ENCODE peak calls at places on chromosomes 16 and 17, in seven cellular contexts. J, F, B, W, X, H and N are unnamed samples.

GRCh38 chr17:42221886-42222745 is 27.8 kb upstream of the GHDC start:
- DNase-seq in B (peak), J (no peak), H (peak), X (peak), F (no peak), W (peak), N (no peak)

GRCh38 chr16:65660390-65660789 is 538.5 kb upstream of the CDH11 start:
- DNase-seq in H (peak), F (no peak), W (peak), B (no peak), J (no peak), X (no peak), N (no peak)

GRCh38 chr17:1535737-1536136 is 19.3 kb upstream of the INPP5K start:
- DNase-seq in F (no peak), W (no peak), J (no peak), X (no peak), H (no peak), B (no peak), N (no peak)

GRCh38 chr17:37710344-37710886 is 34.4 kb downstream of the HNF1B start:
- DNase-seq in H (no peak), B (peak), W (peak), F (no peak), X (peak), J (no peak), N (no peak)

GRCh38 chr17:59874366-59874765 is 18.4 kb downstream of the TUBD1 start:
- DNase-seq in F (no peak), X (no peak), J (no peak), B (no peak), W (no peak), H (no peak), N (no peak)

GRCh38 chr17:31596382-31597323 is 205.2 kb downstream of the RAB11FIP4 start:
- DNase-seq in F (no peak), X (peak), J (peak), H (peak), B (no peak), W (peak), N (peak)

GRCh38 chr16:11168386-11169065 is 87.5 kb downstream of the SOCS1 start:
- DNase-seq in F (no peak), H (peak), J (no peak), W (peak), X (no peak), B (no peak), N (no peak)

GRCh38 chr16:23710504-23710903 is 2.5 kb downstream of the ERN2 start:
- DNase-seq in F (no peak), X (no peak), W (no peak), B (no peak), H (no peak), J (no peak), N (no peak)

GRCh38 chr16:48965391-48965790 is 316.2 kb downstream of the CBLN1 start:
- DNase-seq in X (no peak), B (no peak), W (peak), F (no peak), J (no peak), H (no peak), N (no peak)

GRCh38 chr17:3814361-3814760 is 13.4 kb upstream of the ITGAE start:
- DNase-seq in B (no peak), F (no peak), H (no peak), X (no peak), W (no peak), J (no peak), N (no peak)
- TF ChIP-seq POLR2A in B (no peak), F (no peak), H (no peak), X (no peak), W (no peak), J (no peak), N (no peak)

DNA sequence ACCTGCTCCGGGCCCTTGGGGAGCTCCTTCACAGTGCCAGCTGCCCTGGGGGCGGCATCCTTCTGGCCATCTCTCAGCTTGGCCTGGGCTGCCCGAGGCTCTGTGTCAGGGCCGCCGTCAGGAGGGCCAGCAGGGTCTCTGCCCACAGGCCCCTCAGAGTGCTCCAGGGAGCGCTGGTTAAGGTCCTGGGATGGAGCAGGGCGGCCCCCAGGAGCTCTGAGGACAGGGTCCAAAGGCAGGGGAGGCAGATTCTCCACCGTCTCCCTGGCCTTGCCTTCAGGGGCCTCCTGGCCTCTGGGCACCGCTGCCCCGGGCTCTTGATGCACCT is 7.2 kb downstream of the NDUFAF8 start:
- DNase-seq in X (no peak), H (no peak), F (no peak), B (no peak), J (no peak), W (no peak), N (no peak)
- TF ChIP-seq POLR2A in X (no peak), H (no peak), F (no peak), B (no peak), J (no peak), W (no peak), N (no peak)

DNA sequence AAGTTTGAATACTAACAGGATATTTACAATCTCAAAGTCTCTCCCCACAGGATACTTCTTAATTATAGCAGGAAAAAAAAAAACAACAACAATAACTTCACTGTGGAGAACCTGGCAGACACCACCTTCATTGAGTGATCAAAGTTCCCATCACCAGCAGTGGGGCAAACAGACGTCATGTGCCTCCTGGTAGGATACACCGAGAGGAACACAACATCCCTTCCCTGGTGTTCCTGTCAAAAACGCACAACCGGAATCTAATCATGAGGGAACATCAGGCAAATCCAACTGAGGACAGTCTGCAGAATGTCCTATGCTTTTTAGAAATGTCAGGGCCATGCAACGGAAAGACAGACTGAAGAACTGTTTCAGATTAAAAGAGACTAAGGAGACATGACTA is 80.0 kb downstream of the ZFHX3 start:
- DNase-seq in W (no peak), X (no peak), H (no peak), B (no peak), F (no peak), J (no peak), N (no peak)
- TF ChIP-seq POLR2A in W (no peak), X (no peak), H (no peak), B (no peak), F (no peak), J (no peak), N (no peak)

DNA sequence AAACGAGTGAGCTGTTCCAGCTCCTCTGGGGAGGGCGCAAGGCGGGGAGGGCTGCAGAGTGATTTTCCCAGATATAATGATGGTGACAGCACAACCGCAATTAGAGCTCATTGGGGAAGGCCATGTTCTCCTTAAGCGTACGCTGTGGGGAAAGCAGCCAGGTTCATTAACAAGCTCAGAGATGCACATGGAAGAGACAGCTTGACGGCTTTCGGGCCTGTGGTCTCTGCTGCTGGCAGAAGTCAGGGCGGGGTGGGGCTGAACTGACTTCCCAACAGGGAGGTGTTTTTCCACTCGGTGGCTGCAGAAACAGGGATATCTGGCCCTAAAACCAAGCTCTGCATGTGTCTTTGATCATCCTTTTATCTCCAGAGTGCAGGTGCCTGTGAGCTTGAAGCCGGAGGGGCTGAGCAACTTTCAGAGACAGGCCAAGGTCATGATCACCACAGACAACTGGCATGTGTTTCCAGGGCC is 24.0 kb upstream of the CACNG1 start:
- DNase-seq in F (no peak), J (no peak), X (peak), H (no peak), B (no peak), W (no peak), N (no peak)
- TF ChIP-seq POLR2A in F (no peak), J (no peak), X (no peak), H (no peak), B (no peak), W (no peak), N (no peak)

DNA sequence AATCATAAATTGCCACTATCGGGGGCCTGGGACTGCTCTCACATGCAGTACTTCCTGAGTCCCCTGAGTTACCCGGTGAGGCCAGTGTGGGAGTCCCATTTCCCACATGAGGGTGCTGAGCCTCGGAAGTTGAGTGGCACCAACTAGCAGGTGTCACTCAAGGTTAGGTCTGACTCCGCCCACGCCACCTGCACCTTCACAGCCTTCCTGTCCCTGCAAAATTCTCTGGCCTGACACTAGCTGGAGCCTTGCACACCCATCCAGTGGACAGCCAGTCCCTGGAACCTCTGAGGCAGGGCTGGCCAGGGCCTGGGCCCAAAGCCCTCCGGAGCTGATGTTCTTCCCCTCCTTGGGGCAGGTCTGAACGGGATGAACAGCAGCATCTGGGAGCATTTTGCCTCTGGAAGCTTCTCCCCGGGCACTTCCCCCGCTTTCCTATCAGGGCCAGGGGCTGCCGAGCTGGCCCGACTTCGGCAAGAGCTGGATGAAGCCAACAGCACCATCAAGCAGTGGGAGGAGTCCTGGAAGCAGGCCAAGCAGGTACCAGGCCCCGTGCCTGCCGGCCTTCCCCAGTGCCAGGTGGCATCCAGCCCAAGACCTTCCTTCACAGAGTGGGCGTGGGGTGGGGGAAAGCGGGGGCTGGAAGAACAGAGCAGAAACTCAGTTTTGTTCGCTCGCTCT is 21.9 kb downstream of the UNC13D start:
- DNase-seq in B (peak), H (peak), J (peak), X (no peak), F (peak), W (no peak), N (no peak)
- TF ChIP-seq POLR2A in B (no peak), H (no peak), J (no peak), X (no peak), F (no peak), W (no peak), N (no peak)

GRCh38 chr16:88759245-88759975 is 25.6 kb downstream of the PIEZO1 start:
- DNase-seq in W (peak), J (peak), B (peak), F (peak), X (peak), H (no peak), N (peak)
- TF ChIP-seq POLR2A in W (no peak), J (peak), B (no peak), F (no peak), X (peak), H (no peak), N (no peak)

DNA sequence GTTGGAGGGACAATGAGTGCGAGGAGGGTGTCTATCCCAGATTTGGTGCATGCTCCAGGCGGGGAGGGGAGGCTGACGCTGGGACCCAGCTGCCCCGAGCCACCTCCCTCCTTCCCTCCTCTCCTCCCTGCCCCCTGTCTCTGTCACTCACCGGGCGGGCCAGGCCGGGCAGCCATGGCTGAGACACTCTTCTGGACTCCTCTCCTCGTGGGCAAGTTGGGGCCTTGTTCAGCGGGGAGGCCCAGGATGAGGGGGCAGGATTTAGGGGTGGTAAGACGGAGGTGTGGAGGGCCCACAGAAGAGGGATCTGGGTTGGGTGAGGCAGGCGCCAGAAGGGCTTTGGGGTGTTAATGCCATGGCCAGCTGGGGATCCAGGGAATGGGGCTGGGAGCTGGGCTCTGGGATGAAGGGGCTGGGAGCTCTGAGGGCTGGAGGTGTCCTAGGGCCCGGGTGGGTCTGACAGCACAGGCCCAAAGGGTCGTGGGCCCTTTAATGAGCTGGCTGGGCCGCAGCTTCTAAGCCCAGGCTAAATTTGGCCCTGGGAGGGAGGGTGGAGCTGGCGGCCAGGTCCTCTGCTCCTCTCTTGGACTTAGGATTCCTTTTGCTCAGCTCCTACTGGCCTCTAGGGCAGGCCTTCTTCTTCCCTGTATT is at the start of gene SGCA:
- DNase-seq in F (no peak), X (no peak), B (no peak), H (no peak), W (no peak), J (no peak), N (peak)
- TF ChIP-seq POLR2A in F (no peak), X (no peak), B (no peak), H (no peak), W (no peak), J (no peak), N (no peak)